ENCODE peak calls at places on chromosomes 12 and 14, in four cellular contexts. O is K562, R is HepG2, M is HCT116. F is an unnamed sample.

GRCh38 chr14:32006267-32007110 is 70.6 kb upstream of the ARHGAP5 start:
- DNase-seq in O (no peak), R (peak), M (no peak), F (no peak)

GRCh38 chr14:75905505-75905904 is 76.3 kb downstream of the TGFB3 start:
- DNase-seq in O (peak), M (no peak), R (no peak), F (no peak)

GRCh38 chr14:91919814-91920213 is 27.7 kb downstream of the FBLN5 start:
- DNase-seq in O (no peak), R (no peak), M (no peak), F (no peak)

GRCh38 chr14:75724414-75725204 is 63.6 kb downstream of the TTLL5 start:
- DNase-seq in M (no peak), R (no peak), O (no peak), F (no peak)

GRCh38 chr12:41932470-41932991 is 212.1 kb downstream of the GXYLT1 start:
- DNase-seq in M (no peak), O (peak), R (no peak), F (no peak)

GRCh38 chr14:103395245-103395644 is 10.0 kb downstream of the MARK3 start:
- DNase-seq in M (no peak), R (no peak), O (no peak), F (no peak)

GRCh38 chr12:45613306-45613705 is 116.2 kb upstream of the ARID2 start:
- DNase-seq in O (no peak), M (no peak), R (no peak), F (no peak)

GRCh38 chr12:25384038-25384953 is 133.6 kb upstream of the KRAS start:
- DNase-seq in O (no peak), R (peak), M (no peak), F (no peak)

GRCh38 chr14:30160608-30161007 is 233.0 kb upstream of the PRKD1 start:
- DNase-seq in M (no peak), R (no peak), O (no peak), F (no peak)

GRCh38 chr12:26278666-26279065 is 83.3 kb downstream of the SSPN start:
- DNase-seq in R (no peak), M (no peak), O (no peak), F (no peak)

GRCh38 chr14:94144765-94145164 is 15.4 kb upstream of the IFI27L2 start:
- DNase-seq in R (no peak), M (peak), O (no peak), F (no peak)

GRCh38 chr12:111936869-111937268 is 76.1 kb downstream of the TMEM116 start:
- DNase-seq in O (no peak), M (no peak), R (no peak), F (no peak)

GRCh38 chr14:102580552-102581110 is 11.8 kb upstream of the RCOR1 start:
- DNase-seq in M (no peak), R (no peak), O (no peak), F (no peak)

GRCh38 chr12:12714276-12715001 is 2.7 kb upstream of the CDKN1B start:
- DNase-seq in M (no peak), R (no peak), O (peak), F (no peak)

GRCh38 chr12:32002848-32003493 is 43.8 kb downstream of the RESF1 start:
- DNase-seq in M (no peak), R (no peak), O (no peak), F (no peak)

GRCh38 chr12:99435095-99435791 is 212.3 kb upstream of the GARIN6 start:
- DNase-seq in M (no peak), O (no peak), R (no peak), F (no peak)

GRCh38 chr12:56127485-56127887 is 581 bp upstream of the ESYT1 start:
- DNase-seq in R (no peak), O (no peak), M (no peak), F (no peak)

GRCh38 chr12:125245601-125246345 is 180.5 kb downstream of the AACS start:
- DNase-seq in R (no peak), M (no peak), O (no peak), F (peak)

GRCh38 chr12:113086249-113087164 is 30.0 kb downstream of the DTX1 start:
- DNase-seq in M (no peak), O (no peak), R (peak), F (no peak)

GRCh38 chr12:63935361-63935760 is 90.9 kb downstream of the SRGAP1 start:
- DNase-seq in O (no peak), M (no peak), R (no peak), F (no peak)

GRCh38 chr12:2140858-2141519 is 88.2 kb downstream of the CACNA1C start:
- DNase-seq in R (no peak), O (no peak), M (no peak), F (no peak)

GRCh38 chr12:106345739-106346138 is 11.8 kb upstream of the POLR3B start:
- DNase-seq in O (peak), M (peak), R (peak), F (peak)

GRCh38 chr14:58082491-58083098 is 69.4 kb downstream of the ARMH4 start:
- DNase-seq in R (no peak), M (peak), O (peak), F (no peak)

GRCh38 chr12:116442981-116443380 is 116.2 kb upstream of the MAP1LC3B2 start:
- DNase-seq in O (no peak), R (no peak), M (no peak), F (no peak)

GRCh38 chr12:34288963-34289345 is 266.7 kb downstream of the ALG10 start:
- DNase-seq in M (no peak), R (no peak), O (no peak), F (no peak)

GRCh38 chr12:116628989-116629388 is 69.8 kb downstream of the MAP1LC3B2 start:
- DNase-seq in R (no peak), O (no peak), M (no peak), F (no peak)

GRCh38 chr12:51823875-51824565 is 24.5 kb downstream of the FIGNL2 start:
- DNase-seq in R (peak), O (peak), M (peak), F (peak)

GRCh38 chr14:78005325-78005724 is 164.8 kb upstream of the NRXN3 start:
- DNase-seq in O (peak), R (no peak), M (peak), F (no peak)

GRCh38 chr12:48686615-48687334 is 4.7 kb upstream of the KANSL2 start:
- DNase-seq in M (no peak), O (peak), R (no peak), F (no peak)

GRCh38 chr14:95320076-95320895 is 578 bp upstream of the CLMN start:
- DNase-seq in M (no peak), R (no peak), O (no peak), F (peak)

GRCh38 chr12:132719141-132719953 is 8.7 kb downstream of the PGAM5 start:
- DNase-seq in R (no peak), M (no peak), O (no peak), F (no peak)

GRCh38 chr14:92386165-92386564 is 63.2 kb downstream of the SLC24A4 start:
- DNase-seq in M (no peak), R (no peak), O (no peak), F (no peak)

DNA sequence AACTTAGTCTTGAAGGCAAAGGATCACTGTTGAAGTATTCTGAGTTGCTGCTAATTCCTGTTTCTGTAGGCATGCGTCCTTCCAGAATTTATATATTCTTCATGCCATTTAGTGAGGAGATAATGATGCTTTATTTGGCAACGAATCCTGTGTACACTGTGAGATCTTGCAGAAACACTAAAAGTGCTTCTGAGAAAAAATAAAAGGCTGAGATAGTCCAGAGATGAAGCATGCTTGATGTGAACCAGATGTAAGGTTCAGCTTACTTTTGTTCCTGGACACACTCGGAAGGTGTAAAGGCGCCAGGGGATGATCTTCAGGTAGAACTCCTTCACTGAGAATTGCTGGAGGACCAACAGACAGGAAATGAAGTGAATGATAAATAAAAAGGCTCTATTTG is 39.1 kb downstream of the AREL1 start:
- DNase-seq in O (no peak), R (no peak), M (no peak), F (no peak)
- TF ChIP-seq JUND in O (no peak), R (no peak), M (no peak), F (no peak)

GRCh38 chr12:76790564-76791552 is 26.9 kb downstream of the ZDHHC17 start:
- DNase-seq in O (peak), M (peak), R (peak), F (no peak)
- TF ChIP-seq JUND in O (no peak), M (no peak), R (no peak), F (no peak)

GRCh38 chr12:120094485-120094884 is 22.1 kb downstream of the RAB35 start:
- DNase-seq in O (no peak), R (no peak), M (no peak), F (no peak)
- TF ChIP-seq JUND in O (no peak), R (no peak), M (no peak), F (no peak)

DNA sequence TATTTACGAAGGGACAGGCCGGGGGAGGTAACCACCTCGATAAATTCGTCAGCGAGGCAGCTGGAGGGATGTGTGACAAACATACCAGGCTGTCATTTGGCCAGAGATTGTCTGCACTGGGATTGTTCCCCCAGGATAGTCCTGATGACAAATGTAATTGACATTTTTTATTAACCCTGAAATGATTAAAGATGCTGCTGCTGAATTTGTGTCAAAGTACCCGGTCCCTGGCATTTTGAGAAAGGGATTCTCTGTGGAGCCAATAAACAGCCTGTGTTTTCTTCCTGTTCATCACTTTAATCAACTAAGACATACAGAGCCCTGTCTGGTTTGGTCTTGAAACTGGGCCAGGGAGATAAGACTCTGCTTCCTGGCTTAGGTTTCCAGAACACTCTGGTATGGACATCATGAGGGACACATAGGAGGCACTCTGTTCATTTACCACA is 117.6 kb downstream of the SLC25A47 start:
- DNase-seq in O (peak), R (no peak), M (no peak), F (no peak)
- TF ChIP-seq JUND in O (peak), R (no peak), M (no peak), F (no peak)

GRCh38 chr12:93808169-93808899 is 131.2 kb downstream of the CRADD start:
- DNase-seq in M (no peak), R (no peak), O (peak), F (no peak)

GRCh38 chr12:93813972-93814821 is 137.0 kb downstream of the CRADD start:
- DNase-seq in R (peak), O (peak), M (no peak), F (no peak)

GRCh38 chr12:93812616-93813015 is 135.4 kb downstream of the CRADD start:
- DNase-seq in M (no peak), R (no peak), O (no peak), F (no peak)

GRCh38 chr12:93818488-93819047 is 141.4 kb downstream of the CRADD start:
- DNase-seq in M (no peak), R (no peak), O (no peak), F (no peak)

DNA sequence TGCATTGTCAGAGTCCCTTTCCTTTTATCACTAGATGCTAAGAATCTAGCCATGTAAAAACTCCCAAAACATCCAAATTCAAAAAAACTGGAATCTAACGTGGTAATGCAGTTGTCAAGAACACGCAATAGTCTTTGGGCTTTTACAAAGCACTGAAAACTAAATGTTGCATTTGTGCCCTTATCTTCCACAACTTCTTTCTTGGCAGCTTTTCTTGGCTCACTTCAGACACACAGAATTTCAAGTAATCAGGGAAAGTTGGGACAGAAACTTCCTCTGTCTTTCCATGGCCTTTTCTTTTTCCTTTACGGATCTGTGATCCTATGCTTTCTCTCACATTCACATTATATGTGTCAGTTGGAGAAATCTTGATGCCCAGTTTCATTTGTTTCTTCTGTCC is 136.0 kb downstream of the CRADD start:
- DNase-seq in O (no peak), R (no peak), M (no peak), F (no peak)
- TF ChIP-seq JUND in O (no peak), R (no peak), M (no peak), F (no peak)

DNA sequence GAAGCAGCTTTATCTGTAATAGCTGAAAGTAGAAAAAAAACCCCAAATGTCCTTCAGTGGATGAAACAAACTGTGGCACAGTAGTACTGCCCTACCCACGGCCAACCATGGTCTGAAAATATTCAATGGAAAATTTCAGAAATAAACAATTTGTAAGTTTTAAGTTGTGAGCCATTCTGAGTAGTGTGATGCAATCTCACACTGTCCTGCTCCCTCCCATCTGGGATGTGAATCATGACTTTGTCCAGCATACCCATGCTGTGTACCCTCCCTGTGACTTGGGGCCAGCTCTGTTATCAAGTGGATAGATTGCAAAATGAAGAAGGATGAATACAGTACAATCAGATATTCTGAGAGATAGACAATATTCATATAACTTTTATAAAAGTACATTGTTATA is 106.2 kb downstream of the SMOC1 start:
- DNase-seq in O (no peak), R (no peak), M (no peak), F (no peak)
- TF ChIP-seq JUND in O (no peak), R (no peak), M (no peak), F (no peak)

DNA sequence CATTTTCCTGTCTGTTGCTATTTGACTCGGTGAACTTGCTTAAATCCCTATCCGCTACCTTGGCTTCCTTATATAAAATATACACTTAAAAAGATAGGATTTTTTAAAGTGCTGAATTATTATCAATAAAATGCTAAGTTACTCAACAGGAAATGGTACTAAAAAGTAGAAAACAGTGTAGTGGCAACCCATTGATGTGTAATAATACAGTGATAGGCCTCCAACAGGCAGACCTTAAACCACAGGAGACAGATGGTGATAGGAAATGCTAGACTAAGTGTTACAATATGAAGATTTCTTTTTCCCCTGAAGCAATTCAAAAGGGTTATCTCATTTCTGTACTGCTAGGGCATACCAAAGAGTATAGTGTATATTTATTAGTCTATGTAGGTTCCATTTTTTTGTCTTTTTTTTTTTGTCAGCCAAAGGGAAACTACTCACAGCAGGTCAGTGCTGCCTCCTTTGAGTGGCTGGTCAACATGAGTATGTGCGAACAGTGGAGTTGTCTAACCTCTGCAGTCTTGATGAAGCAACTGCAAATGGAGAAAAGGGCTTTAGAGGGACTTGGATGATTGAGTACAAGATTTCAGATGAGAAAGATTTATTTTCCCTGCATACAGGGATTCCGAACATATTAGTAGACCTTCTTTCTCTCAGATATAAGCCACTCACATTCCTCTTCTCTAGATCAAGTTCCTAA is 183.8 kb downstream of the ACSS3 start:
- DNase-seq in O (no peak), M (no peak), R (no peak), F (no peak)
- TF ChIP-seq JUND in O (no peak), M (no peak), R (no peak), F (no peak)

GRCh38 chr14:37369446-37369845 is 171.7 kb downstream of the MIPOL1 start:
- DNase-seq in R (peak), O (no peak), M (no peak), F (no peak)
- TF ChIP-seq JUND in R (no peak), O (no peak), M (no peak), F (no peak)

F was measured in T47D.